ENCODE peak calls at places on chromosomes 5 and 9, in eight cellular contexts. J is pancreas; G is cardiac fibroblast; Q is body of pancreas; X is epithelial cell of proximal tubule; F is CD8-positive, alpha-beta memory T cell; R is psoas muscle; O is cardiac muscle cell. M is an unnamed sample.

GRCh38 chr5:109668237-109668636 is 21.5 kb upstream of the MAN2A1 start:
- DNase-seq in Q (no peak), F (no peak), R (no peak), O (no peak), J (no peak), X (no peak), G (no peak), M (no peak)

GRCh38 chr5:57468481-57469165 is 14.0 kb downstream of the ACTBL2 start:
- DNase-seq in R (no peak), F (no peak), O (no peak), G (peak; percentile 82), Q (no peak), X (no peak), J (no peak), M (no peak)

GRCh38 chr5:177600458-177601018 is 606 bp downstream of the B4GALT7 start:
- DNase-seq in O (no peak), X (no peak), R (no peak), G (peak; percentile 31), F (no peak), J (peak; percentile 26), Q (no peak), M (no peak)

GRCh38 chr5:62306494-62307363 is 723 bp downstream of the KIF2A start:
- DNase-seq in F (peak; percentile 57), G (peak; percentile 53), R (no peak), O (peak; percentile 74), X (no peak), J (peak; percentile 33), Q (peak; percentile 40), M (peak; percentile 42)

GRCh38 chr5:77210091-77211012 is at the start of gene PDE8B:
- DNase-seq in Q (no peak), G (no peak), F (no peak), X (no peak), J (peak; percentile 27), R (no peak), O (peak; percentile 23), M (no peak)

GRCh38 chr5:67303356-67303755 is 106.8 kb upstream of the CD180 start:
- DNase-seq in F (no peak), X (no peak), G (peak; percentile 57), O (no peak), R (no peak), Q (no peak), J (no peak), M (no peak)

GRCh38 chr9:89438194-89438593 is 59.7 kb downstream of the SEMA4D start:
- DNase-seq in G (no peak), R (peak; percentile 8), F (no peak), X (no peak), J (no peak), O (no peak), Q (no peak), M (no peak)

GRCh38 chr9:110029815-110030480 is 178.0 kb downstream of the C9orf152 start:
- DNase-seq in R (no peak), O (no peak), X (no peak), Q (no peak), F (no peak), J (no peak), G (no peak), M (no peak)

GRCh38 chr9:101418518-101419111 is 17.0 kb downstream of the ALDOB start:
- DNase-seq in J (no peak), Q (no peak), O (no peak), X (no peak), G (no peak), F (no peak), R (no peak), M (peak; percentile 44)

GRCh38 chr5:133723651-133724366 is 111.5 kb upstream of the FSTL4 start:
- DNase-seq in O (no peak), J (no peak), X (no peak), Q (no peak), G (no peak), R (no peak), F (no peak), M (no peak)

GRCh38 chr5:13566903-13567339 is 377.6 kb downstream of the DNAH5 start:
- DNase-seq in G (no peak), X (peak; percentile 74), F (no peak), J (no peak), R (no peak), Q (no peak), O (no peak), M (no peak)

GRCh38 chr5:106875591-106876297 is 795.0 kb downstream of the EFNA5 start:
- DNase-seq in O (peak; percentile 3), X (no peak), R (no peak), J (peak; percentile 71), G (peak; percentile 16), Q (peak; percentile 73), F (no peak), M (peak; percentile 71)

GRCh38 chr5:125053179-125053578 is 306.7 kb upstream of the ZNF608 start:
- DNase-seq in F (no peak), R (no peak), X (no peak), G (no peak), J (no peak), Q (no peak), O (no peak), M (no peak)

GRCh38 chr9:31740705-31741104 is 643.7 kb upstream of the ACO1 start:
- DNase-seq in F (no peak), J (no peak), G (no peak), O (no peak), Q (no peak), R (no peak), X (no peak), M (no peak)

GRCh38 chr9:89313842-89314241 is 2.8 kb downstream of the CKS2 start:
- DNase-seq in Q (no peak), J (no peak), R (no peak), X (no peak), G (peak; percentile 19), F (no peak), O (no peak), M (no peak)

GRCh38 chr5:127324756-127325155 is 34.2 kb downstream of the MEGF10 start:
- DNase-seq in R (no peak), F (no peak), G (no peak), O (no peak), Q (no peak), X (no peak), J (no peak), M (no peak)

GRCh38 chr5:169801324-169801777 is 164.3 kb downstream of the DOCK2 start:
- DNase-seq in R (no peak), F (no peak), X (no peak), J (no peak), O (no peak), G (peak; percentile 45), Q (no peak), M (no peak)

GRCh38 chr9:87340391-87340790 is 157.3 kb upstream of the DAPK1 start:
- DNase-seq in F (no peak), R (no peak), G (no peak), J (no peak), Q (no peak), O (no peak), X (no peak), M (no peak)

GRCh38 chr5:57246426-57246825 is 72.6 kb downstream of the GPBP1 start:
- DNase-seq in R (no peak), O (no peak), J (no peak), Q (no peak), X (no peak), G (no peak), F (no peak), M (no peak)

GRCh38 chr5:142353093-142353472 is 28.3 kb upstream of the SPRY4 start:
- DNase-seq in G (no peak), O (no peak), Q (no peak), F (no peak), R (no peak), X (no peak), J (no peak), M (no peak)
- H3K4me3 ChIP-seq in G (no peak overlapping the region), O (no peak overlapping the region), Q (no peak overlapping the region), F (no peak overlapping the region), R (no peak overlapping the region), X (no peak overlapping the region), J (no peak overlapping the region), M (no peak overlapping the region)

GRCh38 chr5:160472482-160472881 is 50.8 kb downstream of the PTTG1 start:
- DNase-seq in F (no peak), X (no peak), J (no peak), R (no peak), G (no peak), Q (no peak), O (no peak), M (no peak)

GRCh38 chr5:160469156-160470144 is 47.8 kb downstream of the PTTG1 start:
- DNase-seq in X (no peak), O (no peak), G (no peak), F (no peak), R (no peak), J (no peak), Q (no peak), M (no peak)

GRCh38 chr5:160470437-160471341 is 49.0 kb downstream of the PTTG1 start:
- DNase-seq in O (no peak), Q (peak; percentile 8), J (no peak), G (peak; percentile 78), R (no peak), F (no peak), X (no peak), M (no peak)

GRCh38 chr5:160473736-160474483 is 52.3 kb downstream of the PTTG1 start:
- DNase-seq in J (no peak), X (no peak), Q (no peak), F (no peak), O (no peak), G (no peak), R (no peak), M (no peak)

DNA sequence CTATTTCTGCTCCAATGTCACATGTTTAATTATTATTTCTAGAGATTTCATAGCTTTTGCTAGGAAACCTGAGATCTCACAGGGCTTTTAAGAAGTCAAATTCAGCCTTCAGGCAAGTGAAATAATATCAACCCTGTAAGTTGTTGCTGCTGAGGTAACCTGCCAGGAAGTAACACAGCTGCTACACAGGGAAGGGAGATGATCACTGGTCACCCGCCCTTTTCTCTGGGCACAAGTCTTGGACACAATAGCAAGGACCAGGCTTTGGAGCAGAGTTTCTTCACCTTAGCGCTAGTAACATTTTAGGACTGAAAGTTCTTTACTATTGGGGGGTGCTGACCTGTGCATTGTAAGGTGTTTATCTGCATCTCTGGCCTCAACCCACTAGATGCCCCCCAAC is 50.1 kb downstream of the PTTG1 start:
- DNase-seq in J (no peak), O (no peak), G (no peak), F (no peak), R (no peak), Q (no peak), X (no peak), M (no peak)
- H3K4me3 ChIP-seq in J (no peak overlapping the region), O (no peak overlapping the region), G (no peak overlapping the region), F (no peak overlapping the region), R (no peak overlapping the region), Q (no peak overlapping the region), X (no peak overlapping the region), M (no peak overlapping the region)

GRCh38 chr5:159198063-159199036 is 11.0 kb downstream of the RNF145 start:
- DNase-seq in G (no peak), O (no peak), R (no peak), F (no peak), X (no peak), J (no peak), Q (no peak), M (no peak)
- H3K4me3 ChIP-seq in G (no peak overlapping the region), O (no peak overlapping the region), R (no peak overlapping the region), F (no peak overlapping the region), X (no peak overlapping the region), J (no peak overlapping the region), Q (no peak overlapping the region), M (no peak overlapping the region)

DNA sequence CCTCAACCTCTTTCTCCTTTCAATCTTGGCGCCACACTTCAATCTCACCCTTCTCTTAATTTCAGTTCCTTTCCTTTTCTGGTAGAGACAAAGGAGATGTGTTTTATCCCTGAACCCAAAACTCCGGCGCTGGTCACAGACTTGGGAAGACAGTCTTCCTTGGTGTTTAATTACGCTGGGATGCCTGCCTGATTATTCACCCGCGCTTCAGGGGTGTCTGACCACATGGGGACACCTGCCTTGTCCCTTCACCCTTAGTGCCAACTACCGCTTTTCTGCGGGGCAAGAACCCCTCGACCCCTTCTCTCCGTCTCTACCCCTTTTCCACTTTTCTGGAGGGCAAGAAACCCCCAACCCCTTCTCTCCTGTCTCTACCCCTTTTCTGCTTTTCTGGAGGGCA is 261.1 kb downstream of the SMARCA2 start:
- DNase-seq in Q (no peak), R (no peak), X (no peak), G (no peak), F (no peak), J (no peak), O (no peak), M (no peak)
- H3K4me3 ChIP-seq in Q (no peak overlapping the region), R (no peak overlapping the region), X (no peak overlapping the region), G (no peak overlapping the region), F (no peak overlapping the region), J (no peak overlapping the region), O (no peak overlapping the region), M (no peak overlapping the region)

M was measured in WERI-Rb-1.